ENCODE peak calls at places on chromosomes 4 and X, in six cellular contexts. One of them, this sample, is unnamed.

GRCh38 chr4:152256996-152257395 is 278.9 kb downstream of the FBXW7 start:
- DNase-seq in adrenal gland: no peak
- DNase-seq in lower lobe of right lung: no peak
- DNase-seq in heart right ventricle: no peak
- DNase-seq in fibroblast of lung: no peak
- DNase-seq in cardiac muscle cell: no peak
- DNase-seq in this sample: no peak

GRCh38 chrX:103503163-103503852 is 16.0 kb downstream of the RAB40A start:
- DNase-seq in fibroblast of lung: no peak
- DNase-seq in lower lobe of right lung: no peak
- DNase-seq in cardiac muscle cell: no peak
- DNase-seq in adrenal gland: no peak
- DNase-seq in heart right ventricle: no peak
- DNase-seq in this sample: no peak

GRCh38 chr4:109745830-109746229 is 16.0 kb upstream of the PLA2G12A start:
- DNase-seq in fibroblast of lung: no peak
- DNase-seq in adrenal gland: no peak
- DNase-seq in heart right ventricle: no peak
- DNase-seq in lower lobe of right lung: no peak
- DNase-seq in cardiac muscle cell: no peak
- DNase-seq in this sample: no peak

GRCh38 chrX:153519569-153520285 is 2.3 kb downstream of the ATP2B3 start:
- DNase-seq in lower lobe of right lung: no peak
- DNase-seq in fibroblast of lung: peak; percentile 6
- DNase-seq in heart right ventricle: no peak
- DNase-seq in cardiac muscle cell: no peak
- DNase-seq in adrenal gland: no peak
- DNase-seq in this sample: no peak

GRCh38 chr4:41882622-41883347 is 52.4 kb upstream of the TMEM33 start:
- DNase-seq in adrenal gland: no peak
- DNase-seq in lower lobe of right lung: peak; percentile 69
- DNase-seq in fibroblast of lung: peak; percentile 39
- DNase-seq in heart right ventricle: peak; percentile 49
- DNase-seq in cardiac muscle cell: peak; percentile 56
- DNase-seq in this sample: no peak

GRCh38 chr4:13514722-13515121 is 29.6 kb downstream of the NKX3-2 start:
- DNase-seq in heart right ventricle: no peak
- DNase-seq in cardiac muscle cell: no peak
- DNase-seq in lower lobe of right lung: no peak
- DNase-seq in adrenal gland: no peak
- DNase-seq in fibroblast of lung: no peak
- DNase-seq in this sample: no peak

GRCh38 chr4:105666693-105667092 is 41.8 kb downstream of the INTS12 start:
- DNase-seq in cardiac muscle cell: peak; percentile 30
- DNase-seq in adrenal gland: no peak
- DNase-seq in lower lobe of right lung: no peak
- DNase-seq in fibroblast of lung: peak; percentile 78
- DNase-seq in heart right ventricle: no peak
- DNase-seq in this sample: no peak

GRCh38 chr4:3366893-3367775 is 74.3 kb downstream of the RGS12 start:
- DNase-seq in fibroblast of lung: no peak
- DNase-seq in cardiac muscle cell: no peak
- DNase-seq in lower lobe of right lung: no peak
- DNase-seq in adrenal gland: no peak
- DNase-seq in heart right ventricle: no peak
- DNase-seq in this sample: no peak

GRCh38 chr4:90000995-90001394 is 106.3 kb downstream of the MMRN1 start:
- DNase-seq in heart right ventricle: no peak
- DNase-seq in cardiac muscle cell: no peak
- DNase-seq in adrenal gland: no peak
- DNase-seq in lower lobe of right lung: no peak
- DNase-seq in fibroblast of lung: no peak
- DNase-seq in this sample: no peak

GRCh38 chr4:142396279-142396678 is 449.8 kb downstream of the INPP4B start:
- DNase-seq in fibroblast of lung: peak; percentile 33
- DNase-seq in heart right ventricle: no peak
- DNase-seq in adrenal gland: no peak
- DNase-seq in cardiac muscle cell: no peak
- DNase-seq in lower lobe of right lung: no peak
- DNase-seq in this sample: no peak

GRCh38 chr4:189912170-189912569 is 28.5 kb upstream of the FRG1 start:
- DNase-seq in adrenal gland: no peak
- DNase-seq in heart right ventricle: no peak
- DNase-seq in lower lobe of right lung: no peak
- DNase-seq in cardiac muscle cell: no peak
- DNase-seq in fibroblast of lung: no peak
- DNase-seq in this sample: no peak

GRCh38 chrX:9873952-9874351 is 87.7 kb downstream of the SHROOM2 start:
- DNase-seq in lower lobe of right lung: peak; percentile 55
- DNase-seq in adrenal gland: peak; percentile 47
- DNase-seq in fibroblast of lung: peak; percentile 47
- DNase-seq in cardiac muscle cell: peak; percentile 31
- DNase-seq in heart right ventricle: no peak
- DNase-seq in this sample: no peak

GRCh38 chr4:42277291-42277690 is 120.0 kb upstream of the SHISA3 start:
- DNase-seq in adrenal gland: no peak
- DNase-seq in fibroblast of lung: peak; percentile 8
- DNase-seq in lower lobe of right lung: no peak
- DNase-seq in heart right ventricle: no peak
- DNase-seq in cardiac muscle cell: no peak
- DNase-seq in this sample: no peak

GRCh38 chr4:4762909-4763814 is 96.3 kb upstream of the MSX1 start:
- DNase-seq in adrenal gland: no peak
- DNase-seq in cardiac muscle cell: peak; percentile 63
- DNase-seq in lower lobe of right lung: no peak
- DNase-seq in fibroblast of lung: peak; percentile 49
- DNase-seq in heart right ventricle: no peak
- DNase-seq in this sample: no peak

GRCh38 chrX:57368158-57368557 is 81.7 kb downstream of the FAAH2 start:
- DNase-seq in cardiac muscle cell: no peak
- DNase-seq in adrenal gland: no peak
- DNase-seq in heart right ventricle: no peak
- DNase-seq in lower lobe of right lung: no peak
- DNase-seq in fibroblast of lung: no peak
- DNase-seq in this sample: no peak

GRCh38 chrX:40132751-40133150 is 35.0 kb upstream of the BCOR start:
- DNase-seq in cardiac muscle cell: no peak
- DNase-seq in adrenal gland: peak; percentile 86
- DNase-seq in fibroblast of lung: peak; percentile 87
- DNase-seq in heart right ventricle: peak; percentile 42
- DNase-seq in lower lobe of right lung: peak; percentile 51
- DNase-seq in this sample: peak; percentile 67

GRCh38 chr4:89438102-89438831 is 130.7 kb upstream of the GPRIN3 start:
- DNase-seq in cardiac muscle cell: peak; percentile 58
- DNase-seq in lower lobe of right lung: peak; percentile 36
- DNase-seq in adrenal gland: peak; percentile 60
- DNase-seq in heart right ventricle: no peak
- DNase-seq in fibroblast of lung: peak; percentile 46
- DNase-seq in this sample: no peak

GRCh38 chr4:67020079-67020807 is 525.1 kb downstream of the CENPC start:
- DNase-seq in fibroblast of lung: no peak
- DNase-seq in heart right ventricle: no peak
- DNase-seq in lower lobe of right lung: no peak
- DNase-seq in adrenal gland: no peak
- DNase-seq in cardiac muscle cell: no peak
- DNase-seq in this sample: no peak

GRCh38 chr4:70505152-70505748 is 13.1 kb upstream of the AMTN start:
- DNase-seq in adrenal gland: peak; percentile 26
- DNase-seq in heart right ventricle: peak; percentile 25
- DNase-seq in lower lobe of right lung: peak; percentile 59
- DNase-seq in fibroblast of lung: peak; percentile 65
- DNase-seq in cardiac muscle cell: peak; percentile 69
- DNase-seq in this sample: peak; percentile 15

GRCh38 chrX:9842541-9842940 is 56.3 kb downstream of the SHROOM2 start:
- DNase-seq in heart right ventricle: no peak
- DNase-seq in lower lobe of right lung: no peak
- DNase-seq in adrenal gland: no peak
- DNase-seq in fibroblast of lung: no peak
- DNase-seq in cardiac muscle cell: no peak
- DNase-seq in this sample: no peak

GRCh38 chrX:48459483-48459882 is 10.6 kb downstream of the SLC38A5 start:
- DNase-seq in adrenal gland: no peak
- DNase-seq in fibroblast of lung: no peak
- DNase-seq in cardiac muscle cell: no peak
- DNase-seq in lower lobe of right lung: no peak
- DNase-seq in heart right ventricle: no peak
- DNase-seq in this sample: no peak

GRCh38 chr4:158094413-158095110 is 78.3 kb downstream of the GASK1B start:
- DNase-seq in heart right ventricle: no peak
- DNase-seq in cardiac muscle cell: no peak
- DNase-seq in fibroblast of lung: peak; percentile 17
- DNase-seq in lower lobe of right lung: no peak
- DNase-seq in adrenal gland: peak; percentile 89
- DNase-seq in this sample: no peak

GRCh38 chrX:133776072-133776471 is 209.3 kb downstream of the GPC3 start:
- DNase-seq in cardiac muscle cell: peak; percentile 31
- DNase-seq in lower lobe of right lung: peak; percentile 41
- DNase-seq in fibroblast of lung: peak; percentile 9
- DNase-seq in adrenal gland: no peak
- DNase-seq in heart right ventricle: no peak
- DNase-seq in this sample: no peak

GRCh38 chrX:24862343-24862742 is 153.4 kb downstream of the ARX start:
- DNase-seq in lower lobe of right lung: no peak
- DNase-seq in cardiac muscle cell: no peak
- DNase-seq in adrenal gland: no peak
- DNase-seq in fibroblast of lung: peak; percentile 72
- DNase-seq in heart right ventricle: no peak
- DNase-seq in this sample: no peak

GRCh38 chrX:69073721-69074120 is 91.5 kb downstream of the PJA1 start:
- DNase-seq in adrenal gland: no peak
- DNase-seq in fibroblast of lung: no peak
- DNase-seq in heart right ventricle: no peak
- DNase-seq in lower lobe of right lung: no peak
- DNase-seq in cardiac muscle cell: no peak
- DNase-seq in this sample: no peak

GRCh38 chrX:136586386-136586785 is 54.4 kb downstream of the VGLL1 start:
- DNase-seq in fibroblast of lung: no peak
- DNase-seq in lower lobe of right lung: no peak
- DNase-seq in cardiac muscle cell: no peak
- DNase-seq in heart right ventricle: no peak
- DNase-seq in adrenal gland: no peak
- DNase-seq in this sample: no peak

GRCh38 chr4:53674891-53675290 is 83.6 kb upstream of the LNX1 start:
- DNase-seq in cardiac muscle cell: no peak
- DNase-seq in lower lobe of right lung: no peak
- DNase-seq in heart right ventricle: no peak
- DNase-seq in fibroblast of lung: no peak
- DNase-seq in adrenal gland: no peak
- DNase-seq in this sample: no peak

GRCh38 chr4:109298279-109299010 is 4.0 kb downstream of the COL25A1 start:
- DNase-seq in adrenal gland: no peak
- DNase-seq in heart right ventricle: no peak
- DNase-seq in cardiac muscle cell: peak; percentile 20
- DNase-seq in lower lobe of right lung: no peak
- DNase-seq in fibroblast of lung: peak; percentile 11
- DNase-seq in this sample: no peak

GRCh38 chrX:8783100-8784098 is 17.8 kb downstream of the FAM9A start:
- DNase-seq in cardiac muscle cell: no peak
- DNase-seq in heart right ventricle: no peak
- DNase-seq in lower lobe of right lung: no peak
- DNase-seq in adrenal gland: peak; percentile 24
- DNase-seq in fibroblast of lung: no peak
- DNase-seq in this sample: no peak
- TF ChIP-seq CTCF in cardiac muscle cell: peak; percentile 54
- TF ChIP-seq CTCF in heart right ventricle: no peak
- TF ChIP-seq CTCF in lower lobe of right lung: peak; percentile 32
- TF ChIP-seq CTCF in adrenal gland: peak; percentile 14
- TF ChIP-seq CTCF in fibroblast of lung: peak; percentile 43
- TF ChIP-seq CTCF in this sample: peak; percentile 15

GRCh38 chr4:8747896-8748575 is 123.6 kb downstream of the HMX1 start:
- DNase-seq in heart right ventricle: no peak
- DNase-seq in fibroblast of lung: no peak
- DNase-seq in lower lobe of right lung: peak; percentile 31
- DNase-seq in cardiac muscle cell: no peak
- DNase-seq in adrenal gland: no peak
- DNase-seq in this sample: no peak
- H3K27ac ChIP-seq in heart right ventricle: no peak overlapping the region
- H3K27ac ChIP-seq in fibroblast of lung: no peak overlapping the region
- H3K27ac ChIP-seq in lower lobe of right lung: no peak overlapping the region
- H3K27ac ChIP-seq in cardiac muscle cell: no peak overlapping the region
- H3K27ac ChIP-seq in adrenal gland: no peak overlapping the region
- H3K27ac ChIP-seq in this sample: no peak overlapping the region

GRCh38 chr4:76198411-76199237 is 15.0 kb downstream of the SCARB2 start:
- DNase-seq in adrenal gland: peak; percentile 84
- DNase-seq in lower lobe of right lung: peak; percentile 54
- DNase-seq in heart right ventricle: no peak
- DNase-seq in fibroblast of lung: peak; percentile 93
- DNase-seq in cardiac muscle cell: peak; percentile 52
- DNase-seq in this sample: peak; percentile 77

GRCh38 chr4:76199664-76200211 is 13.9 kb downstream of the SCARB2 start:
- DNase-seq in cardiac muscle cell: no peak
- DNase-seq in fibroblast of lung: peak; percentile 26
- DNase-seq in adrenal gland: no peak
- DNase-seq in heart right ventricle: no peak
- DNase-seq in lower lobe of right lung: no peak
- DNase-seq in this sample: peak; percentile 41

GRCh38 chr4:76195326-76195725 is 18.3 kb downstream of the SCARB2 start:
- DNase-seq in fibroblast of lung: no peak
- DNase-seq in adrenal gland: no peak
- DNase-seq in heart right ventricle: no peak
- DNase-seq in lower lobe of right lung: no peak
- DNase-seq in cardiac muscle cell: no peak
- DNase-seq in this sample: no peak

GRCh38 chr4:76197971-76198410 is 15.6 kb downstream of the SCARB2 start:
- DNase-seq in fibroblast of lung: peak; percentile 79
- DNase-seq in lower lobe of right lung: peak; percentile 59
- DNase-seq in heart right ventricle: peak; percentile 53
- DNase-seq in adrenal gland: peak; percentile 56
- DNase-seq in cardiac muscle cell: no peak
- DNase-seq in this sample: peak; percentile 53

GRCh38 chr4:76197001-76197743 is 16.5 kb downstream of the SCARB2 start:
- DNase-seq in heart right ventricle: no peak
- DNase-seq in lower lobe of right lung: no peak
- DNase-seq in cardiac muscle cell: no peak
- DNase-seq in adrenal gland: no peak
- DNase-seq in fibroblast of lung: no peak
- DNase-seq in this sample: no peak
- H3K4me3 ChIP-seq in heart right ventricle: no peak overlapping the region
- H3K4me3 ChIP-seq in lower lobe of right lung: no peak overlapping the region
- H3K4me3 ChIP-seq in cardiac muscle cell: no peak overlapping the region
- H3K4me3 ChIP-seq in adrenal gland: no peak overlapping the region
- H3K4me3 ChIP-seq in fibroblast of lung: no peak overlapping the region
- H3K4me3 ChIP-seq in this sample: no peak overlapping the region

DNA sequence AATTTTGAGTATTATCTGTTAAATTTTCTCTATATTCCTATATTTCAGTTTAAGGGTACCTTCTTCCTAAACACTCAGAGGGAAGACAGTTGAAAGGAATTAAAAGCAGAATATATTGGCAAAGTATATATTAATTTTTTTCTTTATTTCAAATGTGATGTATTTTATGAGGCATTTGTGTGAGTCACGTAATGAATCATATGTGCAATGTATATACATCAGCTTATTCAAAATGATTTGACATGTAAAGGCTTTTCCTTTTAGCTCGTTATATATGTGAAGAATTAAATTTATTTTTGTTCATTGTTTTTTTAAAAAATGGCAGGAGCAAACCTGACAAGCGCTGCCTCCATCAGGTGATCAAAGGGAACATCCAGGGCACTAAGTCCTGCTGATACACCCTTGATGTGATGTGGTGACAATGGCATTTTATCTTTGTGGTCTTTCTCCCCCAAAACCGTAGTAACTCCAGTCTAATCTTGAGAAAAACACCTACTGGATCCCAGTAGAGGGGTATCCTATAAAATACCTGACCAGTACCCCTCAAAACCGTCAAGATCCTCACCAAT is 8.9 kb downstream of the WWC2 start:
- DNase-seq in lower lobe of right lung: no peak
- DNase-seq in heart right ventricle: no peak
- DNase-seq in adrenal gland: no peak
- DNase-seq in fibroblast of lung: no peak
- DNase-seq in cardiac muscle cell: no peak
- DNase-seq in this sample: no peak
- TF ChIP-seq CTCF in lower lobe of right lung: no peak
- TF ChIP-seq CTCF in heart right ventricle: no peak
- TF ChIP-seq CTCF in adrenal gland: no peak
- TF ChIP-seq CTCF in fibroblast of lung: no peak
- TF ChIP-seq CTCF in cardiac muscle cell: no peak
- TF ChIP-seq CTCF in this sample: no peak